ENCODE peak calls at places on chromosome 17, in eight cellular contexts. M is AG08395; F is DMS 273 treated with DMSO at 0.1 percent for 48 hours; Y is central memory CD8-positive, alpha-beta T cell; X is hepatic stellate cell; W is naive B cell; L is M059J; R is OCI-M1. Q is an unnamed sample.

GRCh38 chr17:20095366-20096080 is 86.4 kb downstream of the SPECC1 start:
- DNase-seq in F (no peak), L (peak; percentile 53), X (peak; percentile 64), Y (no peak), W (no peak), M (peak; percentile 65), R (no peak), Q (no peak)

GRCh38 chr17:7478276-7479138 is 924 bp downstream of the ZBTB4 start:
- DNase-seq in X (peak; percentile 74), L (peak; percentile 25), W (peak; percentile 59), F (no peak), Y (peak; percentile 60), M (peak; percentile 45), R (peak; percentile 71), Q (no peak)

GRCh38 chr17:75846701-75847594 is 2.7 kb upstream of the UNC13D start:
- DNase-seq in X (no peak), M (no peak), F (no peak), L (no peak), W (no peak), R (no peak), Y (no peak), Q (no peak)

GRCh38 chr17:44354582-44355309 is 8.9 kb downstream of the FAM171A2 start:
- DNase-seq in F (no peak), W (peak; percentile 60), X (no peak), L (no peak), M (no peak), R (no peak), Y (peak; percentile 51), Q (no peak)

GRCh38 chr17:31916496-31917064 is 15.1 kb upstream of the UTP6 start:
- DNase-seq in W (no peak), Y (no peak), R (no peak), X (no peak), M (no peak), L (no peak), F (no peak), Q (no peak)

GRCh38 chr17:57406131-57406980 is 150.0 kb downstream of the MSI2 start:
- DNase-seq in R (peak; percentile 30), F (no peak), X (no peak), M (no peak), W (no peak), Y (no peak), L (peak; percentile 84), Q (no peak)

GRCh38 chr17:77465358-77466041 is 324.7 kb downstream of the SEC14L1 start:
- DNase-seq in W (peak; percentile 92), M (peak; percentile 56), L (peak; percentile 73), R (peak; percentile 89), Y (peak; percentile 57), X (peak; percentile 89), F (no peak), Q (peak; percentile 92)

GRCh38 chr17:83055911-83056582 is 23.4 kb upstream of the METRNL start:
- DNase-seq in W (no peak), L (peak; percentile 89), F (no peak), R (peak; percentile 11), M (peak; percentile 84), X (peak; percentile 94), Y (no peak), Q (no peak)

GRCh38 chr17:76492989-76493501 is 8.2 kb downstream of the RHBDF2 start:
- DNase-seq in R (peak; percentile 70), Y (no peak), X (peak; percentile 88), W (peak; percentile 76), L (peak; percentile 81), F (no peak), M (peak; percentile 70), Q (peak; percentile 88)

GRCh38 chr17:58487589-58488427 is at the start of gene HSF5:
- DNase-seq in X (no peak), F (no peak), M (no peak), L (no peak), Y (peak; percentile 66), W (peak; percentile 89), R (no peak), Q (no peak)

GRCh38 chr17:55086635-55087058 is 118.1 kb downstream of the STXBP4 start:
- DNase-seq in W (no peak), M (peak; percentile 29), Y (no peak), F (peak; percentile 61), R (peak; percentile 93), L (peak; percentile 85), X (no peak), Q (peak; percentile 72)